ENCODE peak calls at places on chromosome 5, in seven cellular contexts. One of them, this sample, is unnamed.

GRCh38 chr5:106877881-106878280 is 792.9 kb downstream of the EFNA5 start:
- DNase-seq in LoVo: no peak
- DNase-seq in choroid plexus epithelial cell: peak
- DNase-seq in Daoy: no peak
- DNase-seq in PC-9: no peak
- DNase-seq in adipocyte: peak
- DNase-seq in CD4-positive, CD25-positive, alpha-beta regulatory T cell: no peak
- DNase-seq in this sample: no peak

GRCh38 chr5:80177236-80177635 is 78.6 kb downstream of the SERINC5 start:
- DNase-seq in LoVo: no peak
- DNase-seq in choroid plexus epithelial cell: no peak
- DNase-seq in Daoy: no peak
- DNase-seq in PC-9: no peak
- DNase-seq in adipocyte: no peak
- DNase-seq in CD4-positive, CD25-positive, alpha-beta regulatory T cell: no peak
- DNase-seq in this sample: no peak

GRCh38 chr5:176676361-176676824 is 29.1 kb downstream of the TSPAN17 start:
- DNase-seq in LoVo: no peak
- DNase-seq in choroid plexus epithelial cell: peak
- DNase-seq in Daoy: peak
- DNase-seq in PC-9: peak
- DNase-seq in adipocyte: peak
- DNase-seq in CD4-positive, CD25-positive, alpha-beta regulatory T cell: no peak
- DNase-seq in this sample: no peak

GRCh38 chr5:164119806-164120440 is 614.5 kb downstream of the MAT2B start:
- DNase-seq in LoVo: peak
- DNase-seq in choroid plexus epithelial cell: peak
- DNase-seq in Daoy: no peak
- DNase-seq in PC-9: no peak
- DNase-seq in adipocyte: peak
- DNase-seq in CD4-positive, CD25-positive, alpha-beta regulatory T cell: no peak
- DNase-seq in this sample: no peak

GRCh38 chr5:143931389-143931984 is 119.5 kb downstream of the HMHB1 start:
- DNase-seq in LoVo: no peak
- DNase-seq in choroid plexus epithelial cell: no peak
- DNase-seq in Daoy: no peak
- DNase-seq in PC-9: no peak
- DNase-seq in adipocyte: no peak
- DNase-seq in CD4-positive, CD25-positive, alpha-beta regulatory T cell: no peak
- DNase-seq in this sample: no peak

GRCh38 chr5:65943771-65944170 is 17.4 kb downstream of the ERBIN start:
- DNase-seq in LoVo: no peak
- DNase-seq in choroid plexus epithelial cell: no peak
- DNase-seq in Daoy: no peak
- DNase-seq in PC-9: no peak
- DNase-seq in adipocyte: no peak
- DNase-seq in CD4-positive, CD25-positive, alpha-beta regulatory T cell: no peak
- DNase-seq in this sample: no peak

GRCh38 chr5:19733612-19734495 is 254.1 kb downstream of the CDH18 start:
- DNase-seq in LoVo: no peak
- DNase-seq in choroid plexus epithelial cell: no peak
- DNase-seq in Daoy: no peak
- DNase-seq in PC-9: no peak
- DNase-seq in adipocyte: peak
- DNase-seq in CD4-positive, CD25-positive, alpha-beta regulatory T cell: no peak
- DNase-seq in this sample: no peak

GRCh38 chr5:149427374-149427773 is 48.3 kb upstream of the IL17B start:
- DNase-seq in LoVo: no peak
- DNase-seq in choroid plexus epithelial cell: no peak
- DNase-seq in Daoy: no peak
- DNase-seq in PC-9: peak
- DNase-seq in adipocyte: no peak
- DNase-seq in CD4-positive, CD25-positive, alpha-beta regulatory T cell: no peak
- DNase-seq in this sample: no peak

GRCh38 chr5:135174315-135175096 is 140.5 kb upstream of the PITX1 start:
- DNase-seq in LoVo: no peak
- DNase-seq in choroid plexus epithelial cell: no peak
- DNase-seq in Daoy: peak
- DNase-seq in PC-9: no peak
- DNase-seq in adipocyte: no peak
- DNase-seq in CD4-positive, CD25-positive, alpha-beta regulatory T cell: no peak
- DNase-seq in this sample: no peak

GRCh38 chr5:158499680-158499998 is 600.1 kb downstream of the EBF1 start:
- DNase-seq in LoVo: no peak
- DNase-seq in choroid plexus epithelial cell: no peak
- DNase-seq in Daoy: no peak
- DNase-seq in PC-9: no peak
- DNase-seq in adipocyte: no peak
- DNase-seq in CD4-positive, CD25-positive, alpha-beta regulatory T cell: no peak
- DNase-seq in this sample: no peak

GRCh38 chr5:123157797-123158528 is 68.9 kb downstream of the PRDM6 start:
- DNase-seq in LoVo: peak
- DNase-seq in choroid plexus epithelial cell: peak
- DNase-seq in Daoy: peak
- DNase-seq in PC-9: no peak
- DNase-seq in adipocyte: peak
- DNase-seq in CD4-positive, CD25-positive, alpha-beta regulatory T cell: no peak
- DNase-seq in this sample: no peak

GRCh38 chr5:137022043-137022442 is 477.1 kb downstream of the SPOCK1 start:
- DNase-seq in LoVo: no peak
- DNase-seq in choroid plexus epithelial cell: no peak
- DNase-seq in Daoy: no peak
- DNase-seq in PC-9: no peak
- DNase-seq in adipocyte: no peak
- DNase-seq in CD4-positive, CD25-positive, alpha-beta regulatory T cell: no peak
- DNase-seq in this sample: no peak

GRCh38 chr5:82639393-82640144 is 361.4 kb upstream of the RPS23 start:
- DNase-seq in LoVo: no peak
- DNase-seq in choroid plexus epithelial cell: peak
- DNase-seq in Daoy: no peak
- DNase-seq in PC-9: no peak
- DNase-seq in adipocyte: peak
- DNase-seq in CD4-positive, CD25-positive, alpha-beta regulatory T cell: no peak
- DNase-seq in this sample: no peak

GRCh38 chr5:34660444-34660843 is 4.3 kb downstream of the RAI14 start:
- DNase-seq in LoVo: no peak
- DNase-seq in choroid plexus epithelial cell: peak
- DNase-seq in Daoy: peak
- DNase-seq in PC-9: no peak
- DNase-seq in adipocyte: peak
- DNase-seq in CD4-positive, CD25-positive, alpha-beta regulatory T cell: no peak
- DNase-seq in this sample: no peak

GRCh38 chr5:119031905-119032304 is 39.0 kb upstream of the DMXL1 start:
- DNase-seq in LoVo: no peak
- DNase-seq in choroid plexus epithelial cell: no peak
- DNase-seq in Daoy: peak
- DNase-seq in PC-9: no peak
- DNase-seq in adipocyte: no peak
- DNase-seq in CD4-positive, CD25-positive, alpha-beta regulatory T cell: no peak
- DNase-seq in this sample: no peak

GRCh38 chr5:150053231-150053626 is 33.1 kb downstream of the CSF1R start:
- DNase-seq in LoVo: no peak
- DNase-seq in choroid plexus epithelial cell: peak
- DNase-seq in Daoy: peak
- DNase-seq in PC-9: peak
- DNase-seq in adipocyte: peak
- DNase-seq in CD4-positive, CD25-positive, alpha-beta regulatory T cell: no peak
- DNase-seq in this sample: no peak

GRCh38 chr5:175254155-175254554 is 189.8 kb downstream of the DRD1 start:
- DNase-seq in LoVo: no peak
- DNase-seq in choroid plexus epithelial cell: peak
- DNase-seq in Daoy: peak
- DNase-seq in PC-9: no peak
- DNase-seq in adipocyte: no peak
- DNase-seq in CD4-positive, CD25-positive, alpha-beta regulatory T cell: no peak
- DNase-seq in this sample: no peak

GRCh38 chr5:139663752-139664151 is 15.6 kb downstream of the CXXC5 start:
- DNase-seq in LoVo: no peak
- DNase-seq in choroid plexus epithelial cell: no peak
- DNase-seq in Daoy: no peak
- DNase-seq in PC-9: no peak
- DNase-seq in adipocyte: no peak
- DNase-seq in CD4-positive, CD25-positive, alpha-beta regulatory T cell: no peak
- DNase-seq in this sample: no peak

GRCh38 chr5:169856571-169856970 is 123.7 kb downstream of the INSYN2B start:
- DNase-seq in LoVo: no peak
- DNase-seq in choroid plexus epithelial cell: peak
- DNase-seq in Daoy: peak
- DNase-seq in PC-9: no peak
- DNase-seq in adipocyte: peak
- DNase-seq in CD4-positive, CD25-positive, alpha-beta regulatory T cell: no peak
- DNase-seq in this sample: no peak

GRCh38 chr5:73638344-73639095 is 12.5 kb downstream of the ARHGEF28 start:
- DNase-seq in LoVo: no peak
- DNase-seq in choroid plexus epithelial cell: peak
- DNase-seq in Daoy: peak
- DNase-seq in PC-9: no peak
- DNase-seq in adipocyte: peak
- DNase-seq in CD4-positive, CD25-positive, alpha-beta regulatory T cell: no peak
- DNase-seq in this sample: no peak

GRCh38 chr5:175797521-175798038 is 73.8 kb upstream of the CPLX2 start:
- DNase-seq in LoVo: no peak
- DNase-seq in choroid plexus epithelial cell: no peak
- DNase-seq in Daoy: peak
- DNase-seq in PC-9: no peak
- DNase-seq in adipocyte: no peak
- DNase-seq in CD4-positive, CD25-positive, alpha-beta regulatory T cell: no peak
- DNase-seq in this sample: no peak

GRCh38 chr5:139795074-139796001 is at the start of gene PSD2:
- DNase-seq in LoVo: peak
- DNase-seq in choroid plexus epithelial cell: no peak
- DNase-seq in Daoy: peak
- DNase-seq in PC-9: no peak
- DNase-seq in adipocyte: peak
- DNase-seq in CD4-positive, CD25-positive, alpha-beta regulatory T cell: no peak
- DNase-seq in this sample: no peak

This sample was measured in T-cell.